ENCODE peak calls at places on chromosomes 4 and X, in five cellular contexts. W, R, L, D and G are unnamed samples.

GRCh38 chr4:4425696-4426095 is 38.8 kb downstream of the NSG1 start:
- DNase-seq in W (no peak), R (no peak), L (no peak), D (no peak), G (no peak)

GRCh38 chr4:73867783-73868182 is 1.4 kb upstream of the CXCL1 start:
- DNase-seq in W (no peak), R (no peak), L (peak), D (no peak), G (peak)

GRCh38 chrX:20571611-20572010 is 304.9 kb upstream of the RPS6KA3 start:
- DNase-seq in W (peak), R (no peak), L (no peak), D (no peak), G (no peak)

GRCh38 chr4:89583106-89583505 is 253.9 kb downstream of the SNCA start:
- DNase-seq in W (no peak), R (no peak), L (no peak), D (no peak), G (no peak)

GRCh38 chrX:69150294-69150960 is 14.8 kb downstream of the PJA1 start:
- DNase-seq in W (no peak), R (peak), L (peak), D (no peak), G (no peak)

GRCh38 chr4:37762294-37763163 is 64.0 kb upstream of the PGM2 start:
- DNase-seq in W (peak), R (peak), L (no peak), D (no peak), G (peak)

GRCh38 chrX:131827935-131828334 is 195.2 kb upstream of the STK26 start:
- DNase-seq in W (no peak), R (no peak), L (peak), D (no peak), G (peak)

GRCh38 chr4:56506110-56506705 is 617 bp downstream of the ARL9 start:
- DNase-seq in W (no peak), R (no peak), L (no peak), D (peak), G (no peak)

GRCh38 chr4:37243061-37243460 is 1.5 kb upstream of the NWD2 start:
- DNase-seq in W (no peak), R (no peak), L (no peak), D (peak), G (no peak)

GRCh38 chr4:119939066-119939995 is 127.3 kb downstream of the MAD2L1 start:
- DNase-seq in W (peak), R (no peak), L (no peak), D (no peak), G (no peak)

GRCh38 chr4:161573836-161574235 is 590.0 kb downstream of the FSTL5 start:
- DNase-seq in W (no peak), R (no peak), L (peak), D (no peak), G (no peak)

GRCh38 chr4:99234331-99235010 is 15.4 kb upstream of the ADH6 start:
- DNase-seq in W (no peak), R (no peak), L (no peak), D (no peak), G (no peak)

GRCh38 chr4:112031712-112032328 is 113.4 kb upstream of the FAM241A start:
- DNase-seq in W (peak), R (peak), L (peak), D (no peak), G (peak)

GRCh38 chrX:37846934-37847732 is at the start of gene DYNLT3:
- DNase-seq in W (peak), R (peak), L (peak), D (peak), G (peak)

GRCh38 chr4:142088906-142089305 is 452.5 kb downstream of the IL15 start:
- DNase-seq in W (peak), R (no peak), L (no peak), D (no peak), G (no peak)

GRCh38 chr4:165476214-165477098 is 97.6 kb downstream of the CPE start:
- DNase-seq in W (peak), R (no peak), L (peak), D (no peak), G (peak)

GRCh38 chr4:118086334-118086733 is 52.0 kb downstream of the NDST3 start:
- DNase-seq in W (peak), R (no peak), L (no peak), D (no peak), G (no peak)

GRCh38 chr4:1819284-1819683 is 26.2 kb downstream of the FGFR3 start:
- DNase-seq in W (peak), R (no peak), L (no peak), D (no peak), G (no peak)

GRCh38 chrX:132766452-132766851 is 192.0 kb downstream of the HS6ST2 start:
- DNase-seq in W (no peak), R (no peak), L (no peak), D (no peak), G (no peak)

GRCh38 chr4:69830529-69831269 is 29.2 kb downstream of the SULT1E1 start:
- DNase-seq in W (no peak), R (peak), L (peak), D (no peak), G (no peak)

GRCh38 chr4:158444621-158445020 is 77.1 kb upstream of the RXFP1 start:
- DNase-seq in W (peak), R (no peak), L (no peak), D (no peak), G (no peak)

GRCh38 chrX:132336172-132336571 is 116.9 kb upstream of the RAP2C start:
- DNase-seq in W (no peak), R (peak), L (no peak), D (no peak), G (no peak)

GRCh38 chr4:107757860-107758476 is 37.9 kb upstream of the PAPSS1 start:
- DNase-seq in W (peak), R (peak), L (peak), D (no peak), G (no peak)

GRCh38 chrX:154734101-154734781 is 16.6 kb downstream of the GAB3 start:
- DNase-seq in W (peak), R (no peak), L (peak), D (no peak), G (no peak)

GRCh38 chrX:151703487-151703886 is 8.2 kb downstream of the PRRG3 start:
- DNase-seq in W (no peak), R (no peak), L (no peak), D (no peak), G (no peak)

GRCh38 chrX:30982467-30982866 is 89.4 kb downstream of the FTHL17 start:
- DNase-seq in W (no peak), R (no peak), L (no peak), D (no peak), G (no peak)

GRCh38 chrX:115560978-115561604 is at the start of gene PLS3:
- DNase-seq in W (peak), R (peak), L (peak), D (peak), G (no peak)

GRCh38 chrX:86013792-86014191 is 33.6 kb downstream of the CHM start:
- DNase-seq in W (no peak), R (peak), L (no peak), D (no peak), G (no peak)

GRCh38 chr4:158161561-158162354 is 11.1 kb downstream of the GASK1B start:
- DNase-seq in W (peak), R (no peak), L (peak), D (no peak), G (no peak)

GRCh38 chrX:155864655-155865054 is 16.5 kb upstream of the VAMP7 start:
- DNase-seq in W (no peak), R (peak), L (peak), D (no peak), G (no peak)

GRCh38 chr4:39353478-39354177 is 12.5 kb downstream of the RFC1 start:
- DNase-seq in W (peak), R (no peak), L (peak), D (no peak), G (no peak)

GRCh38 chrX:76014321-76014720 is 158.5 kb upstream of the PBDC1 start:
- DNase-seq in W (no peak), R (no peak), L (no peak), D (no peak), G (no peak)
- TF ChIP-seq MAFK in W (no peak), R (no peak), L (no peak), D (no peak), G (no peak)

GRCh38 chrX:47992669-47993068 is 11.1 kb downstream of the ZNF182 start:
- DNase-seq in W (no peak), R (no peak), L (no peak), D (no peak), G (no peak)

GRCh38 chrX:47991263-47992092 is 12.3 kb downstream of the ZNF182 start:
- DNase-seq in W (peak), R (no peak), L (no peak), D (no peak), G (no peak)

GRCh38 chrX:47992093-47992375 is 11.8 kb downstream of the ZNF182 start:
- DNase-seq in W (no peak), R (no peak), L (no peak), D (no peak), G (no peak)
- TF ChIP-seq MAFK in W (no peak), R (no peak), L (no peak), D (no peak), G (no peak)

DNA sequence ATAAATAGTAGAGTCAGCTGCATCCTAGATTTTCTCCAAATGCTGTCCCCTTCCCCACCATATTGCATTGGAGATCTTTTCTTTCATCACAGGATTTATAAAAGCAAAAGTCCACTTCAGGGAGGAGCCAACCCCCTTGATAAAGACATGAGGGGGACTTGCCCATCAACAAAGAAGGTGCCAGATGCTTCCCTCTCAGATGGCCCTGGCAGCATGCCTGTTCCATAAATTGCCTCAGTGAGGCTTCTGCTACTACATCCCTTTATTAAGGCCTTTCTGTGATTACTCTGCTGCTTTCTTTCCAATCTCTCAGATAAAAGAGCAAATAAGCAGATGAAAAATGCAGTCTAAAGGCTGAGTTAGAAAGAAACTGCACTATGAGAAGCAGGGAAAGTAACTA is 511.6 kb downstream of the PACRGL start:
- DNase-seq in W (no peak), R (no peak), L (no peak), D (no peak), G (no peak)
- TF ChIP-seq MAFK in W (no peak), R (no peak), L (no peak), D (no peak), G (no peak)

GRCh38 chr4:17385403-17385802 is 126.5 kb downstream of the QDPR start:
- DNase-seq in W (peak), R (no peak), L (no peak), D (no peak), G (no peak)
- TF ChIP-seq MAFK in W (no peak), R (no peak), L (no peak), D (no peak), G (no peak)